ENCODE peak calls at places on chromosomes 4 and X, in five cellular contexts. R is adipocyte; S is astrocyte of the hippocampus; D is NCI-H748 treated with DMSO at 0.1 percent for 48 hours; G is stimulated activated CD4-positive, alpha-beta T cell treated with anti-CD3 and anti-CD28 coated beads, Interleukin-2, amount 100 ng/mL, for 48 hours. U is an unnamed sample.

GRCh38 chrX:107710617-107711391 is 64.8 kb downstream of the TSC22D3 start:
- DNase-seq in G (no peak), S (peak), R (peak), D (no peak), U (peak)

GRCh38 chr4:94504545-94504944 is 52.8 kb downstream of the PDLIM5 start:
- DNase-seq in R (peak), G (no peak), S (peak), D (no peak), U (peak)

GRCh38 chr4:1126506-1126905 is 13.1 kb upstream of the RNF212 start:
- DNase-seq in R (peak), S (no peak), G (no peak), D (no peak), U (peak)

GRCh38 chr4:87392183-87392582 is 1.2 kb upstream of the HSD17B11 start:
- DNase-seq in R (no peak), G (no peak), D (no peak), S (no peak), U (no peak)

GRCh38 chr4:84493092-84493850 is 5.8 kb downstream of the NKX6-1 start:
- DNase-seq in D (no peak), R (peak), G (no peak), S (peak), U (no peak)

GRCh38 chr4:21097865-21098264 is 397.6 kb downstream of the PACRGL start:
- DNase-seq in D (no peak), S (no peak), R (no peak), G (no peak), U (no peak)

GRCh38 chr4:101418055-101418454 is 70.7 kb upstream of the PPP3CA start:
- DNase-seq in G (peak), R (no peak), D (no peak), S (no peak), U (no peak)

GRCh38 chr4:24743931-24744330 is 51.4 kb upstream of the SOD3 start:
- DNase-seq in G (no peak), D (no peak), S (peak), R (no peak), U (no peak)

GRCh38 chr4:54945838-54946237 is 179.6 kb downstream of the KDR start:
- DNase-seq in R (no peak), G (no peak), D (no peak), S (no peak), U (no peak)

GRCh38 chr4:148112231-148112982 is 329.8 kb downstream of the NR3C2 start:
- DNase-seq in R (peak), S (peak), G (no peak), D (no peak), U (no peak)

GRCh38 chr4:5930456-5930855 is 37.6 kb upstream of the CRMP1 start:
- DNase-seq in R (no peak), D (no peak), S (no peak), G (no peak), U (no peak)

GRCh38 chr4:112119358-112119783 is 25.9 kb upstream of the FAM241A start:
- DNase-seq in D (no peak), G (peak), S (no peak), R (no peak), U (no peak)

GRCh38 chr4:96315815-96316214 is 475.9 kb downstream of the PDHA2 start:
- DNase-seq in R (peak), G (no peak), D (no peak), S (peak), U (no peak)

GRCh38 chr4:3852309-3852708 is 86.1 kb downstream of the ADRA2C start:
- DNase-seq in D (no peak), R (no peak), G (no peak), S (no peak), U (no peak)

GRCh38 chr4:3192188-3192587 is 56.8 kb upstream of the MSANTD1 start:
- DNase-seq in G (no peak), R (no peak), D (no peak), S (no peak), U (no peak)

GRCh38 chrX:2794336-2794735 is 34.4 kb upstream of the GYG2 start:
- DNase-seq in S (no peak), D (no peak), G (no peak), R (no peak), U (no peak)

GRCh38 chr4:17324431-17324830 is 187.5 kb downstream of the QDPR start:
- DNase-seq in S (peak), G (peak), D (no peak), R (peak), U (peak)

GRCh38 chrX:32745323-32745722 is 466.0 kb downstream of the DMD start:
- DNase-seq in S (peak), G (no peak), D (no peak), R (no peak), U (no peak)

GRCh38 chrX:1612641-1613286 is 2.1 kb upstream of the ASMT start:
- DNase-seq in D (no peak), R (no peak), G (no peak), S (no peak), U (no peak)

GRCh38 chr4:59044316-59044715 is 1934.1 kb upstream of the IGFBP7 start:
- DNase-seq in S (no peak), R (no peak), G (no peak), D (no peak), U (no peak)

GRCh38 chr4:5018603-5019002 is 655 bp downstream of the CYTL1 start:
- DNase-seq in S (no peak), G (no peak), D (no peak), R (no peak), U (no peak)

GRCh38 chr4:173270312-173271027 is 63.7 kb downstream of the HMGB2 start:
- DNase-seq in D (no peak), R (no peak), S (peak), G (no peak), U (no peak)

GRCh38 chr4:27360651-27361347 is 500.2 kb downstream of the STIM2 start:
- DNase-seq in S (peak), G (no peak), D (no peak), R (peak), U (peak)

GRCh38 chrX:69324851-69325250 is 159.6 kb upstream of the PJA1 start:
- DNase-seq in R (no peak), D (no peak), S (no peak), G (no peak), U (no peak)

GRCh38 chr4:55396305-55397023 is 707 bp downstream of the TMEM165 start:
- DNase-seq in R (peak), G (no peak), D (no peak), S (peak), U (no peak)

GRCh38 chr4:83569967-83570366 is 34.1 kb downstream of the GPAT3 start:
- DNase-seq in S (no peak), G (no peak), R (no peak), D (no peak), U (no peak)

GRCh38 chr4:20944451-20944850 is 244.2 kb downstream of the PACRGL start:
- DNase-seq in S (no peak), R (no peak), D (no peak), G (no peak), U (no peak)

GRCh38 chr4:14168919-14169318 is 541.4 kb upstream of the BOD1L1 start:
- DNase-seq in R (peak), D (peak), S (peak), G (no peak), U (peak)

GRCh38 chrX:72180539-72180938 is 1.0 kb upstream of the PIN4 start:
- DNase-seq in R (no peak), D (peak), S (no peak), G (no peak), U (no peak)

GRCh38 chrX:131792789-131793462 is 230.2 kb upstream of the STK26 start:
- DNase-seq in D (peak), S (peak), R (peak), G (no peak), U (peak)

GRCh38 chr4:146647615-146648383 is 9.1 kb downstream of the POU4F2 start:
- DNase-seq in D (no peak), R (no peak), S (peak), G (no peak), U (no peak)

GRCh38 chrX:153468008-153468580 is 2.3 kb downstream of the HAUS7 start:
- DNase-seq in G (no peak), R (no peak), S (no peak), D (no peak), U (no peak)

GRCh38 chr4:930827-931193 is 1.3 kb downstream of the GAK start:
- DNase-seq in S (no peak), R (no peak), G (no peak), D (no peak), U (no peak)

GRCh38 chr4:67587156-67587555 is 28.6 kb downstream of the STAP1 start:
- DNase-seq in R (no peak), D (no peak), G (no peak), S (no peak), U (no peak)

GRCh38 chr4:179662522-179662921 is 2220.3 kb upstream of the AGA start:
- DNase-seq in R (peak), G (no peak), D (no peak), S (peak), U (no peak)

GRCh38 chr4:2743518-2744445 is 12.4 kb downstream of the TNIP2 start:
- DNase-seq in R (no peak), D (no peak), G (no peak), S (no peak), U (no peak)

GRCh38 chr4:158133551-158133950 is 39.3 kb downstream of the GASK1B start:
- DNase-seq in D (no peak), S (no peak), R (no peak), G (no peak), U (no peak)